ENCODE peak calls at places on chromosomes 5 and 9, in eight cellular contexts. I is pancreas; K is A549; G is uterus; U is H9; A is GM23338; J is CD4-positive, alpha-beta T cell; R is mammary epithelial cell. T is an unnamed sample.

GRCh38 chr9:93193373-93193725 is 9.4 kb downstream of the WNK2 start:
- DNase-seq in I (peak; percentile 91), K (no peak), G (no peak), U (no peak), A (no peak), J (no peak), R (peak; percentile 29), T (no peak)

GRCh38 chr9:36470891-36471290 is 70.8 kb upstream of the RNF38 start:
- DNase-seq in I (peak; percentile 7), K (no peak), G (peak; percentile 40), U (no peak), A (no peak), J (peak; percentile 38), R (peak; percentile 68), T (peak; percentile 73)

GRCh38 chr5:1883120-1883924 is 597 bp upstream of the IRX4 start:
- DNase-seq in I (no peak), K (peak; percentile 77), G (no peak), U (peak; percentile 63), A (peak; percentile 76), J (no peak), R (peak; percentile 57), T (peak; percentile 80)

GRCh38 chr9:128910906-128911305 is 9.9 kb upstream of the PHYHD1 start:
- DNase-seq in I (no peak), K (no peak), G (no peak), U (no peak), A (no peak), J (no peak), R (no peak), T (no peak)

GRCh38 chr5:23721336-23721735 is 213.9 kb downstream of the PRDM9 start:
- DNase-seq in I (no peak), K (no peak), G (no peak), U (no peak), A (no peak), J (no peak), R (no peak), T (no peak)

GRCh38 chr5:96752341-96753016 is 55.3 kb downstream of the ERAP1 start:
- DNase-seq in I (peak; percentile 13), K (peak; percentile 27), G (peak; percentile 46), U (no peak), A (peak; percentile 85), J (peak; percentile 17), R (peak; percentile 12), T (peak; percentile 66)

GRCh38 chr5:43042176-43042625 is 2.1 kb upstream of the ANXA2R start:
- DNase-seq in I (peak; percentile 67), K (peak; percentile 35), G (peak; percentile 64), U (peak; percentile 66), A (peak; percentile 78), J (peak; percentile 75), R (peak; percentile 78), T (no peak)

GRCh38 chr9:97900103-97900737 is 22.1 kb downstream of the TRMO start:
- DNase-seq in I (no peak), K (no peak), G (no peak), U (no peak), A (no peak), J (no peak), R (no peak), T (no peak)

GRCh38 chr5:111127453-111128195 is 35.5 kb downstream of the WDR36 start:
- DNase-seq in I (no peak), K (no peak), G (no peak), U (peak; percentile 32), A (peak; percentile 67), J (no peak), R (peak; percentile 83), T (peak; percentile 49)

GRCh38 chr9:131608469-131609115 is 63.3 kb downstream of the PRRT1B start:
- DNase-seq in I (peak; percentile 62), K (peak; percentile 81), G (peak; percentile 86), U (peak; percentile 91), A (peak; percentile 89), J (no peak), R (peak; percentile 81), T (peak; percentile 98)

GRCh38 chr5:1670342-1670741 is 129.3 kb downstream of the MRPL36 start:
- DNase-seq in I (no peak), K (no peak), G (no peak), U (no peak), A (no peak), J (no peak), R (peak; percentile 49), T (no peak)

GRCh38 chr9:71145179-71145578 is 23.8 kb upstream of the TRPM3 start:
- DNase-seq in I (no peak), K (no peak), G (no peak), U (no peak), A (no peak), J (no peak), R (no peak), T (no peak)

GRCh38 chr9:12696931-12697622 is 3.9 kb downstream of the TYRP1 start:
- DNase-seq in I (no peak), K (no peak), G (no peak), U (no peak), A (no peak), J (no peak), R (no peak), T (no peak)

GRCh38 chr9:77876091-77876490 is 155.5 kb downstream of the GNAQ start:
- DNase-seq in I (no peak), K (no peak), G (no peak), U (no peak), A (peak; percentile 44), J (no peak), R (no peak), T (no peak)

GRCh38 chr5:67166460-67166871 is 30.1 kb downstream of the CD180 start:
- DNase-seq in I (no peak), K (peak; percentile 10), G (no peak), U (peak; percentile 84), A (no peak), J (peak; percentile 77), R (no peak), T (no peak)

GRCh38 chr9:137034709-137035506 is 3.0 kb upstream of the FUT7 start:
- DNase-seq in I (peak; percentile 73), K (peak; percentile 92), G (peak; percentile 76), U (peak; percentile 91), A (peak; percentile 93), J (peak; percentile 84), R (peak; percentile 68), T (peak; percentile 91)

GRCh38 chr5:172356047-172356446 is 72.5 kb upstream of the UBTD2 start:
- DNase-seq in I (no peak), K (no peak), G (no peak), U (no peak), A (no peak), J (no peak), R (no peak), T (no peak)

GRCh38 chr9:19989213-19989612 is 200.4 kb upstream of the SLC24A2 start:
- DNase-seq in I (no peak), K (no peak), G (no peak), U (no peak), A (no peak), J (no peak), R (no peak), T (no peak)

GRCh38 chr5:9325549-9325948 is 220.3 kb downstream of the SEMA5A start:
- DNase-seq in I (no peak), K (no peak), G (no peak), U (no peak), A (no peak), J (no peak), R (no peak), T (no peak)

GRCh38 chr5:9320652-9321051 is 225.2 kb downstream of the SEMA5A start:
- DNase-seq in I (no peak), K (no peak), G (no peak), U (no peak), A (no peak), J (no peak), R (no peak), T (no peak)

GRCh38 chr5:9329125-9329524 is 216.8 kb downstream of the SEMA5A start:
- DNase-seq in I (no peak), K (no peak), G (no peak), U (no peak), A (no peak), J (no peak), R (no peak), T (no peak)

GRCh38 chr5:9324348-9325056 is 221.4 kb downstream of the SEMA5A start:
- DNase-seq in I (no peak), K (no peak), G (peak; percentile 22), U (no peak), A (no peak), J (no peak), R (no peak), T (no peak)
- H3K27ac ChIP-seq in I (no peak overlapping the region), K (no peak overlapping the region), G (no peak overlapping the region), U (no peak overlapping the region), A (no peak overlapping the region), J (no peak overlapping the region), R (no peak overlapping the region), T (no peak overlapping the region)

GRCh38 chr5:177497297-177498012 is at the start of gene PDLIM7:
- DNase-seq in I (peak; percentile 92), K (peak; percentile 97), G (peak; percentile 96), U (peak; percentile 98), A (peak; percentile 97), J (peak; percentile 93), R (peak; percentile 95), T (peak; percentile 99)
- TF ChIP-seq CTCF in I (no peak), K (no peak), G (no peak), U (no peak), A (peak; percentile 23), J (no peak), R (peak; percentile 14), T (no peak)

DNA sequence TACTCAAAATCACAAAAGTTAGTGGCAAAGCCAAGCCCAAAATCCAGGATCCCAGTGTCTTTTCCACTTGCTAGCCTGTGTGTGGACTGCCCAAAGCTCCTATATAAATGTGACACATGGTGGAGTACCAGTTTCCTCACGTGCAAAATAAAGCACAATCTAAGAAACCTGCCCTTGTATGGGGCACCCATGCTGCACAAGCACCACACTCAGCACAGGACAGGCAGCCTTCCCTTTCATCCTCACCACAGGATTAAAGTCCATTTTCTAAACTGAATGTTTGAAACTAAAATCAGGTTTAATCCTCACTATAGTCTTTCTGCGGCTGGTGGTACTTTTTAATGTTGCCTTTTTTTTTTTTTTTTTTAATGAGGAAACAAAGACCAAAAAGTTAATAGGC is 5.5 kb downstream of the CDK5RAP2 start:
- DNase-seq in I (no peak), K (no peak), G (no peak), U (no peak), A (no peak), J (no peak), R (no peak), T (no peak)
- H3K27ac ChIP-seq in I (no peak overlapping the region), K (no peak overlapping the region), G (no peak overlapping the region), U (no peak overlapping the region), A (no peak overlapping the region), J (no peak overlapping the region), R (no peak overlapping the region), T (no peak overlapping the region)

DNA sequence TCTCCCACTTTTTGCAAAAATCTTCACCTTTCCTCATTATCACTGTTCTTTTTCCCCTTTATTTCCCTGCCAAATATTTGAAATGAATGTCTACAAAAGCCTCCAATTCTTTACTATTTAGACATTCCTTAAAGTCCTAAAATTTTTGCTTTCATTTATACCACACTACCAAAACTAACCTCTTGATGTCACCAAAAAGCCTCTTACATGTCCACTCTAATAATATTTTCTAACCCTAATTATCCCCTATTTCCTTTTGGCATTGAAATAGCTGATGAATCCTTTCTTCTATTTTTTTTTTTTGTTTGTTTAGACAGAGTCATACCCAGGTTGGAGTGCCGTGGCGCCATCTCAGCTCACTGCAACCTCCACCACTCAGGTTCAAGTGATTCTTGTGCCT is 32.3 kb upstream of the NRG2 start:
- DNase-seq in I (no peak), K (no peak), G (no peak), U (no peak), A (no peak), J (no peak), R (no peak), T (peak; percentile 44)
- TF ChIP-seq CTCF in I (no peak), K (peak; percentile 38), G (no peak), U (peak; percentile 41), A (no peak), J (no peak), R (peak; percentile 35), T (peak; percentile 45)

T was measured in RWPE1.